ENCODE peak calls at places on chromosomes 2 and 18, in seven cellular contexts. P is fibroblast of lung, G is PC-9, B is transverse colon, Y is mucosa of descending colon, V is lower lobe of right lung, F is left ventricle myocardium inferior. R is an unnamed sample.

GRCh38 chr18:13271512-13271911 is 53.0 kb downstream of the LDLRAD4 start:
- DNase-seq in P (no peak), G (no peak), B (no peak), Y (no peak), V (no peak), F (peak), R (no peak)

GRCh38 chr18:48600746-48601090 is 61.9 kb downstream of the CTIF start:
- DNase-seq in P (no peak), G (no peak), B (no peak), Y (no peak), V (no peak), F (no peak), R (no peak)

GRCh38 chr18:36809590-36810381 is 19.0 kb downstream of the TPGS2 start:
- DNase-seq in P (peak), G (peak), B (peak), Y (peak), V (no peak), F (no peak), R (peak)

GRCh38 chr2:156455366-156455975 is 19.3 kb downstream of the GPD2 start:
- DNase-seq in P (peak), G (peak), B (no peak), Y (no peak), V (no peak), F (no peak), R (no peak)

GRCh38 chr2:127576433-127577207 is 41.1 kb downstream of the MYO7B start:
- DNase-seq in P (peak), G (no peak), B (no peak), Y (no peak), V (no peak), F (peak), R (no peak)

GRCh38 chr2:69604026-69604678 is 39.4 kb downstream of the AAK1 start:
- DNase-seq in P (no peak), G (no peak), B (no peak), Y (no peak), V (no peak), F (no peak), R (no peak)

GRCh38 chr2:150878347-150878746 is 383.3 kb downstream of the RBM43 start:
- DNase-seq in P (peak), G (no peak), B (no peak), Y (no peak), V (no peak), F (no peak), R (no peak)

GRCh38 chr2:112876971-112877361 is 34.0 kb upstream of the IL37 start:
- DNase-seq in P (no peak), G (no peak), B (no peak), Y (no peak), V (no peak), F (no peak), R (no peak)

GRCh38 chr2:190637331-190637734 is 11.6 kb upstream of the NAB1 start:
- DNase-seq in P (peak), G (no peak), B (no peak), Y (no peak), V (no peak), F (no peak), R (no peak)

GRCh38 chr18:58692420-58693185 is 21.3 kb downstream of the MALT1 start:
- DNase-seq in P (no peak), G (no peak), B (no peak), Y (no peak), V (no peak), F (no peak), R (no peak)

GRCh38 chr2:2229898-2230817 is 100.9 kb downstream of the MYT1L start:
- DNase-seq in P (no peak), G (no peak), B (no peak), Y (no peak), V (no peak), F (peak), R (no peak)

GRCh38 chr18:76265375-76266225 is 229.4 kb downstream of the ZNF516 start:
- DNase-seq in P (peak), G (no peak), B (peak), Y (peak), V (peak), F (peak), R (no peak)

GRCh38 chr2:85873679-85874078 is 15.1 kb downstream of the ST3GAL5 start:
- DNase-seq in P (no peak), G (no peak), B (no peak), Y (no peak), V (no peak), F (no peak), R (no peak)

GRCh38 chr2:167265004-167265403 is 376.7 kb downstream of the XIRP2 start:
- DNase-seq in P (no peak), G (no peak), B (no peak), Y (no peak), V (no peak), F (no peak), R (no peak)

GRCh38 chr2:130823886-130824491 is 12.7 kb upstream of the ARHGEF4 start:
- DNase-seq in P (no peak), G (no peak), B (no peak), Y (no peak), V (no peak), F (no peak), R (peak)

GRCh38 chr2:176585791-176586190 is 316.5 kb downstream of the MTX2 start:
- DNase-seq in P (no peak), G (no peak), B (no peak), Y (no peak), V (no peak), F (no peak), R (no peak)

GRCh38 chr2:174052639-174052976 is 87.4 kb upstream of the SP3 start:
- DNase-seq in P (no peak), G (no peak), B (no peak), Y (no peak), V (no peak), F (no peak), R (no peak)

GRCh38 chr18:13465476-13465875 is 246.9 kb downstream of the LDLRAD4 start:
- DNase-seq in P (no peak), G (no peak), B (no peak), Y (no peak), V (no peak), F (no peak), R (no peak)

GRCh38 chr2:157831573-157832315 is 44.4 kb downstream of the ACVR1 start:
- DNase-seq in P (no peak), G (no peak), B (no peak), Y (no peak), V (no peak), F (no peak), R (no peak)

GRCh38 chr18:1014496-1014895 is 109.8 kb downstream of the ADCYAP1 start:
- DNase-seq in P (no peak), G (no peak), B (no peak), Y (no peak), V (no peak), F (no peak), R (no peak)

GRCh38 chr2:237260032-237260431 is 153.9 kb downstream of the COL6A3 start:
- DNase-seq in P (no peak), G (no peak), B (no peak), Y (no peak), V (no peak), F (no peak), R (no peak)

GRCh38 chr18:48996901-48997463 is 46.2 kb upstream of the SMAD7 start:
- DNase-seq in P (peak), G (peak), B (no peak), Y (no peak), V (peak), F (no peak), R (no peak)

GRCh38 chr18:72823345-72823744 is 44.4 kb downstream of the NETO1 start:
- DNase-seq in P (no peak), G (no peak), B (no peak), Y (no peak), V (no peak), F (no peak), R (no peak)

GRCh38 chr2:57979158-57979557 is 67.4 kb upstream of the VRK2 start:
- DNase-seq in P (no peak), G (no peak), B (no peak), Y (no peak), V (no peak), F (no peak), R (no peak)

GRCh38 chr2:9846554-9846953 is 3.3 kb downstream of the TAF1B start:
- DNase-seq in P (peak), G (peak), B (no peak), Y (no peak), V (no peak), F (no peak), R (no peak)

GRCh38 chr2:9842487-9843228 is 616 bp upstream of the TAF1B start:
- DNase-seq in P (no peak), G (no peak), B (no peak), Y (no peak), V (no peak), F (no peak), R (no peak)

GRCh38 chr2:9843229-9844035 is at the start of gene TAF1B:
- DNase-seq in P (peak), G (peak), B (peak), Y (peak), V (peak), F (peak), R (peak)

GRCh38 chr2:9844036-9844483 is 786 bp downstream of the TAF1B start:
- DNase-seq in P (peak), G (no peak), B (no peak), Y (peak), V (no peak), F (no peak), R (peak)

GRCh38 chr2:9844581-9844980 is 1.3 kb downstream of the TAF1B start:
- DNase-seq in P (peak), G (peak), B (no peak), Y (no peak), V (no peak), F (no peak), R (peak)
- H3K4me3 ChIP-seq in P (peak), G (peak), B (peak), Y (no peak), V (peak), F (peak), R (peak)

DNA sequence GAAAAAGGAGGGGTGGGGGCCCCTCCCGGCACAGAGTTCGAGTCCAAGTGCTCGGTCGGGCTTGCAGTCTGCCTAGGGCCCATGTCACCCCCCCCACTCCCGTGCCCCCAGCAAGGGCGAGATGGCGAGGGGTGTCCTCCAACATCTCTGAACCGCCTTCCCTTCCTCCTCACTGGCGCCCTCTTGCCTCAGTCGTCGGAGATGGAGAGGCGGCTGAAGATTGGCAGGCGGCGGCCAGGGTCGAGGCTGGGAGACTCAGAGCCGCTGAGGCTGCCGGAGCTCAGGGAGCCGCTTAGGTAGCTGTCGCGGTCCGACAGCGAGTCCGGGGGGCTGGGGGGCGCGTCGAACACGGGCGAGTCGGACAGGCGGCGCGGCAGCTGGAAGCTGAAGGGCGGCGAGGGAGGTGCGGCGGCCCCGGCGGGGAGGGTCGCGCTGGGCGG is 2.3 kb downstream of the ZFP36L2 start:
- DNase-seq in P (peak), G (peak), B (peak), Y (peak), V (peak), F (peak), R (peak)
- TF ChIP-seq CTCF in P (peak), G (peak), B (peak), Y (no peak), V (peak), F (peak), R (peak)

DNA sequence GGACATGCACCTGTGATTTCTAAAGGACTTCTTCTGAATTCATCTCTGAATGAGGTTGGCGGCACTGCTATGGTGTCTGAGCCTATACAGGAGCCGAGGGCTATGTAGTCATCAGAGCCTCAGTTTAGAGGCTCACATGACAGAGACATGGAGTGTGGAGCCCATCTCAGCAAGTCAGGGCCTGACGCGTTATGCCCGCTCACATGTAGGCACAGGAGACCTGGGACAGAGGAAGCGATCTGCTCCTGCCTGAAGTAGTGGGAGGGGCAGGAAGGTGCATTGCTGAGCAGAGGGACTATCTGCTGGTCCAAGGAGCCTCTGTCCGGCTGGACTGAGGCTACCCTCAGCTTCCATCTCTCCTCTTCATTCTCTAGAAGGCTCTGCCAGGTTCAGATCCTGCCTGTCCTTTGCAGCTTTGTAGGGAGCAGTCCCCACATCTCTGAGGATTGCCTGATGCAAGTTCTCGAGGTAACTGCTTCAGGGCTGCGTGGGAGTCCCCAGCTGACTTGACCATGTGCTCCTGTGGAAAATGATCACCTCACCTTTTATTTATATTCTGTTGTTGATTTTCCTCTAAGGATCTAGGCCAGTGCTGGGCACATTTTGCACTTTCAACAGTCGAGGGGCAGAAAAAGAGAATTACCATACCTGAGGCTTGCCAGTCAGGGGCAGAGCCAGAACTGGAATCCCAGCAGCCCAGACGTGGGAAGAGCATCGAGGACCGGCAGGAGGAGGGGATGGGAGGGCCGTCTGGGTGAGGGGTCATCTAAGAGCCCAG is 16.6 kb downstream of the KLHL29 start:
- DNase-seq in P (no peak), G (no peak), B (no peak), Y (no peak), V (no peak), F (no peak), R (no peak)
- H3K4me3 ChIP-seq in P (no peak), G (no peak), B (no peak), Y (no peak), V (no peak), F (no peak), R (no peak)

GRCh38 chr2:231686192-231687100 is 21.9 kb upstream of the PTMA start:
- DNase-seq in P (no peak), G (no peak), B (no peak), Y (no peak), V (no peak), F (no peak), R (no peak)

GRCh38 chr2:231683907-231684306 is 24.4 kb upstream of the PTMA start:
- DNase-seq in P (no peak), G (no peak), B (no peak), Y (no peak), V (no peak), F (no peak), R (no peak)

GRCh38 chr2:231684314-231685223 is 23.8 kb upstream of the PTMA start:
- DNase-seq in P (no peak), G (no peak), B (no peak), Y (no peak), V (no peak), F (peak), R (no peak)

GRCh38 chr2:231687133-231687852 is 21.0 kb upstream of the PTMA start:
- DNase-seq in P (peak), G (no peak), B (peak), Y (peak), V (peak), F (peak), R (peak)

GRCh38 chr2:231685349-231686191 is 22.8 kb upstream of the PTMA start:
- DNase-seq in P (no peak), G (no peak), B (no peak), Y (no peak), V (no peak), F (no peak), R (no peak)
- TF ChIP-seq CTCF in P (no peak), G (no peak), B (no peak), Y (no peak), V (no peak), F (no peak), R (peak)

DNA sequence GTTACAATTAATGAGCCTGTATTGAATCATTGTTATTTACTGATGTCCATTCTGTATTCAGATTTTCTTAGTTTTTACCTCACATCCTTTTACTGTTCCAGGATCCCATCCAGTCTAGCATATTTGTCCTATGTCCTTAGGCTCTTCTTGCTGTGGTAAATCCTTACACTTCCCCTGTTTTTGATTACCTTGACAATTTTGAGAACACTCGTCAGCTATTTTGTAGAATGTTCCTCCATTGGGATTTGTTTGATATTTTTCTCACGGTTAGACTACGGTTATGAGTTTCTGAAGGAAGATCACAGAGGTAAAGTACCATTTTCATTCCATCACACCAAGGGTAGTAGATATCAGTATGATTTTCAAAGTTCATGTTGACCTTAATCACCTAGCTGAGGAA is 202.3 kb downstream of the AKAIN1 start:
- DNase-seq in P (no peak), G (no peak), B (no peak), Y (no peak), V (no peak), F (no peak), R (no peak)
- H3K4me3 ChIP-seq in P (no peak), G (no peak), B (no peak), Y (no peak), V (no peak), F (no peak), R (no peak)

R was measured in GM12865.